ENCODE peak calls at places on chromosomes 16 and 17, in ten cellular contexts. One of them, this sample, is unnamed.

GRCh38 chr17:79931517-79932309 is 92.5 kb upstream of the CBX4 start:
- DNase-seq in omental fat pad: no peak
- DNase-seq in H9: no peak
- DNase-seq in RWPE1: no peak
- DNase-seq in fibroblast of lung: no peak
- DNase-seq in mammary epithelial cell: peak; percentile 32
- DNase-seq in AG04449: no peak
- DNase-seq in AG10803: no peak
- DNase-seq in psoas muscle: no peak
- DNase-seq in GM12865: peak; percentile 56
- DNase-seq in this sample: peak; percentile 51

GRCh38 chr16:10880609-10881452 is 3.8 kb downstream of the CIITA start:
- DNase-seq in fibroblast of lung: no peak
- DNase-seq in GM12865: peak; percentile 63
- DNase-seq in AG10803: no peak
- DNase-seq in AG04449: no peak
- DNase-seq in H9: no peak
- DNase-seq in mammary epithelial cell: no peak
- DNase-seq in omental fat pad: no peak
- DNase-seq in RWPE1: no peak
- DNase-seq in psoas muscle: no peak
- DNase-seq in this sample: no peak

GRCh38 chr16:23611936-23612335 is 15.8 kb upstream of the NDUFAB1 start:
- DNase-seq in mammary epithelial cell: no peak
- DNase-seq in AG04449: no peak
- DNase-seq in GM12865: no peak
- DNase-seq in omental fat pad: no peak
- DNase-seq in fibroblast of lung: no peak
- DNase-seq in H9: no peak
- DNase-seq in psoas muscle: no peak
- DNase-seq in RWPE1: no peak
- DNase-seq in AG10803: no peak
- DNase-seq in this sample: no peak

GRCh38 chr17:162689-163088 is 18.8 kb downstream of the DOC2B start:
- DNase-seq in AG10803: no peak
- DNase-seq in RWPE1: no peak
- DNase-seq in H9: no peak
- DNase-seq in fibroblast of lung: no peak
- DNase-seq in GM12865: no peak
- DNase-seq in AG04449: no peak
- DNase-seq in psoas muscle: no peak
- DNase-seq in omental fat pad: no peak
- DNase-seq in mammary epithelial cell: no peak
- DNase-seq in this sample: no peak

GRCh38 chr16:30637952-30638351 is 12.8 kb upstream of the PRR14 start:
- DNase-seq in fibroblast of lung: peak; percentile 57
- DNase-seq in H9: no peak
- DNase-seq in RWPE1: peak; percentile 28
- DNase-seq in AG10803: peak; percentile 58
- DNase-seq in AG04449: no peak
- DNase-seq in mammary epithelial cell: peak; percentile 54
- DNase-seq in GM12865: peak; percentile 58
- DNase-seq in psoas muscle: no peak
- DNase-seq in omental fat pad: no peak
- DNase-seq in this sample: peak; percentile 35

GRCh38 chr16:67298277-67298676 is 18.9 kb downstream of the PLEKHG4 start:
- DNase-seq in GM12865: no peak
- DNase-seq in mammary epithelial cell: no peak
- DNase-seq in omental fat pad: no peak
- DNase-seq in AG04449: no peak
- DNase-seq in RWPE1: no peak
- DNase-seq in fibroblast of lung: no peak
- DNase-seq in H9: no peak
- DNase-seq in AG10803: no peak
- DNase-seq in psoas muscle: no peak
- DNase-seq in this sample: no peak

GRCh38 chr16:49750341-49751011 is 105.4 kb downstream of the ZNF423 start:
- DNase-seq in RWPE1: no peak
- DNase-seq in GM12865: no peak
- DNase-seq in H9: no peak
- DNase-seq in AG10803: no peak
- DNase-seq in fibroblast of lung: no peak
- DNase-seq in psoas muscle: no peak
- DNase-seq in mammary epithelial cell: no peak
- DNase-seq in omental fat pad: no peak
- DNase-seq in AG04449: no peak
- DNase-seq in this sample: no peak

GRCh38 chr17:49076575-49077384 is 55.8 kb upstream of the B4GALNT2 start:
- DNase-seq in AG04449: peak; percentile 67
- DNase-seq in H9: no peak
- DNase-seq in mammary epithelial cell: peak; percentile 64
- DNase-seq in omental fat pad: no peak
- DNase-seq in GM12865: no peak
- DNase-seq in AG10803: peak; percentile 74
- DNase-seq in RWPE1: no peak
- DNase-seq in psoas muscle: no peak
- DNase-seq in fibroblast of lung: peak; percentile 80
- DNase-seq in this sample: no peak

GRCh38 chr17:7215136-7215638 is 4.4 kb downstream of the DLG4 start:
- DNase-seq in mammary epithelial cell: no peak
- DNase-seq in H9: no peak
- DNase-seq in AG10803: no peak
- DNase-seq in omental fat pad: peak; percentile 80
- DNase-seq in AG04449: no peak
- DNase-seq in psoas muscle: no peak
- DNase-seq in GM12865: no peak
- DNase-seq in RWPE1: peak; percentile 94
- DNase-seq in fibroblast of lung: no peak
- DNase-seq in this sample: no peak

GRCh38 chr17:7211512-7212277 is 7.9 kb downstream of the DLG4 start:
- DNase-seq in omental fat pad: no peak
- DNase-seq in psoas muscle: peak; percentile 27
- DNase-seq in RWPE1: no peak
- DNase-seq in GM12865: no peak
- DNase-seq in AG10803: no peak
- DNase-seq in AG04449: no peak
- DNase-seq in fibroblast of lung: no peak
- DNase-seq in mammary epithelial cell: no peak
- DNase-seq in H9: peak; percentile 50
- DNase-seq in this sample: no peak

GRCh38 chr17:7214300-7215135 is 5.1 kb downstream of the DLG4 start:
- DNase-seq in AG04449: peak; percentile 67
- DNase-seq in AG10803: peak; percentile 95
- DNase-seq in GM12865: peak; percentile 98
- DNase-seq in RWPE1: peak; percentile 98
- DNase-seq in mammary epithelial cell: peak; percentile 95
- DNase-seq in fibroblast of lung: peak; percentile 96
- DNase-seq in H9: peak; percentile 100
- DNase-seq in omental fat pad: peak; percentile 92
- DNase-seq in psoas muscle: peak; percentile 99
- DNase-seq in this sample: peak; percentile 100

GRCh38 chr17:7215652-7216139 is 3.9 kb downstream of the DLG4 start:
- DNase-seq in omental fat pad: no peak
- DNase-seq in mammary epithelial cell: no peak
- DNase-seq in RWPE1: no peak
- DNase-seq in H9: peak; percentile 73
- DNase-seq in GM12865: no peak
- DNase-seq in psoas muscle: no peak
- DNase-seq in fibroblast of lung: no peak
- DNase-seq in AG04449: no peak
- DNase-seq in AG10803: no peak
- DNase-seq in this sample: peak; percentile 24

GRCh38 chr17:7213895-7214299 is 5.7 kb downstream of the DLG4 start:
- DNase-seq in fibroblast of lung: peak; percentile 87
- DNase-seq in GM12865: peak; percentile 81
- DNase-seq in omental fat pad: peak; percentile 51
- DNase-seq in RWPE1: peak; percentile 73
- DNase-seq in mammary epithelial cell: peak; percentile 75
- DNase-seq in H9: peak; percentile 99
- DNase-seq in psoas muscle: peak; percentile 86
- DNase-seq in AG04449: no peak
- DNase-seq in AG10803: peak; percentile 71
- DNase-seq in this sample: no peak
- TF ChIP-seq CTCF in fibroblast of lung: peak; percentile 26
- TF ChIP-seq CTCF in GM12865: peak; percentile 52
- TF ChIP-seq CTCF in omental fat pad: no peak
- TF ChIP-seq CTCF in RWPE1: no peak
- TF ChIP-seq CTCF in mammary epithelial cell: peak; percentile 46
- TF ChIP-seq CTCF in H9: peak; percentile 88
- TF ChIP-seq CTCF in psoas muscle: peak; percentile 23
- TF ChIP-seq CTCF in AG04449: peak; percentile 34
- TF ChIP-seq CTCF in AG10803: peak; percentile 37
- TF ChIP-seq CTCF in this sample: peak; percentile 45

DNA sequence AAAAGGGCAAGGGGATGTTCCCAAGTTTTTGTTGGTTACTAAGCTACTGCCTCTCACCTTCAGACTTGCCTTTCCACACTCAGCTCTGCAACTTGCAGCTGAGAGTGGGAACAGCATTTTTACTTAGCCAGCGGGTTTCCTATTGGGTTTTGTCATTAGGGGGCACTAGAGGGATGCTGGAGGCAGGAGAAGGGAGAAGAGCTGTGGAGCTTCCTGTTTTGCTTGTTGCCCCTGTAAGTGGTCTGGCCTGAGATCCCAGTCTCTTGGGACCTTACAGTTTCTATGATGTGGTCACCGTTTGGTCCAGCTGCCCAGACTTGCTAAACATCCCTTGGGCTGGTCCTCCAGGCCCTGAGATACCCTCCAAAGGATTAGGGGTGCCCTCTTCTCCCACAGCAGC is 209.6 kb upstream of the NLRP1 start:
- DNase-seq in mammary epithelial cell: peak; percentile 33
- DNase-seq in H9: peak; percentile 85
- DNase-seq in GM12865: peak; percentile 10
- DNase-seq in AG04449: no peak
- DNase-seq in RWPE1: no peak
- DNase-seq in psoas muscle: no peak
- DNase-seq in omental fat pad: no peak
- DNase-seq in AG10803: no peak
- DNase-seq in fibroblast of lung: no peak
- DNase-seq in this sample: no peak
- TF ChIP-seq CTCF in mammary epithelial cell: peak; percentile 65
- TF ChIP-seq CTCF in H9: peak; percentile 74
- TF ChIP-seq CTCF in GM12865: peak; percentile 10
- TF ChIP-seq CTCF in AG04449: no peak
- TF ChIP-seq CTCF in RWPE1: no peak
- TF ChIP-seq CTCF in psoas muscle: peak; percentile 47
- TF ChIP-seq CTCF in omental fat pad: no peak
- TF ChIP-seq CTCF in AG10803: peak; percentile 27
- TF ChIP-seq CTCF in fibroblast of lung: peak; percentile 13
- TF ChIP-seq CTCF in this sample: no peak

GRCh38 chr16:84738255-84739038 is 38.6 kb downstream of the USP10 start:
- DNase-seq in AG10803: peak; percentile 62
- DNase-seq in fibroblast of lung: peak; percentile 79
- DNase-seq in AG04449: no peak
- DNase-seq in omental fat pad: peak; percentile 85
- DNase-seq in H9: peak; percentile 79
- DNase-seq in GM12865: peak; percentile 86
- DNase-seq in mammary epithelial cell: peak; percentile 72
- DNase-seq in psoas muscle: peak; percentile 79
- DNase-seq in RWPE1: peak; percentile 68
- DNase-seq in this sample: peak; percentile 89

GRCh38 chr16:84737658-84738057 is 37.9 kb downstream of the USP10 start:
- DNase-seq in H9: no peak
- DNase-seq in AG10803: no peak
- DNase-seq in AG04449: no peak
- DNase-seq in RWPE1: no peak
- DNase-seq in mammary epithelial cell: no peak
- DNase-seq in fibroblast of lung: no peak
- DNase-seq in omental fat pad: no peak
- DNase-seq in GM12865: no peak
- DNase-seq in psoas muscle: no peak
- DNase-seq in this sample: no peak

GRCh38 chr16:84732674-84733352 is 33.0 kb downstream of the USP10 start:
- DNase-seq in psoas muscle: no peak
- DNase-seq in GM12865: peak; percentile 54
- DNase-seq in fibroblast of lung: no peak
- DNase-seq in mammary epithelial cell: peak; percentile 32
- DNase-seq in AG10803: no peak
- DNase-seq in omental fat pad: no peak
- DNase-seq in RWPE1: peak; percentile 42
- DNase-seq in H9: no peak
- DNase-seq in AG04449: no peak
- DNase-seq in this sample: no peak

GRCh38 chr16:84737192-84737591 is 37.4 kb downstream of the USP10 start:
- DNase-seq in RWPE1: no peak
- DNase-seq in AG10803: no peak
- DNase-seq in AG04449: no peak
- DNase-seq in psoas muscle: no peak
- DNase-seq in mammary epithelial cell: no peak
- DNase-seq in H9: no peak
- DNase-seq in GM12865: no peak
- DNase-seq in fibroblast of lung: no peak
- DNase-seq in omental fat pad: no peak
- DNase-seq in this sample: no peak

DNA sequence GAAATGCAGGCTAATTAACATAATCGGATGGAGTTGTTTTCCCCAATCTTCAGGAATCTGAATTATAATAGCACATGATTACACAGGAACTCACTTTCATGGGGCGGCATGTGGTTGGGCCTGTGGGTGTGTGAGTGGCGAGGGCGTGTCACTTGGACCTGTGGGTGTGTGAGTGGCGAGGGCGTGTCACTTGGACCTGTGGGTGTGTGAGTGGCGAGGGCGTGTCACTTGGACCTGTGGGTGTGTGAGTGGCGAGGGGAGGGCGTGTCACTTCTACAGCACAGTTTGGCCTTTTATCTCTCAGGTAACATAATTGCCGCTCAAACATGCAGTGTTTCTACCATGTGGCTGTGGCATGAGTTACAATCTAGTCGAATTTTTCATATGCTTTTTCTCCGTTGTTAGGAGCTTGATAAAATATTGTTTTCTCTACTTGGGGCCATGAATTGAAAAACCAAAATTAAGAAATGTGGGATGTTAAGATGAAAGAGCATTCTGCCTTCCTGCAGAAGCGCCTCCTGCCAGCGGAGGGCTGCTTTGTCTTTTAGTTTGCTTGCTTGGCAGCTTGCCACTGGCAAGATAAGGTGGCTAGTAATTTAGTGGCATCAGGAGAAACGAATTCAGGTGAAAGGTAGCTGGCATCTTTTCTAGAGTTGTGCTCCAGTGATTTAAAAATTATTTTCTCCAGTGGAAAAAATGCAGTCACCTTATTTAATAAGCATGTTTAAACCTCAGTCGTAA is 36.2 kb downstream of the USP10 start:
- DNase-seq in mammary epithelial cell: no peak
- DNase-seq in GM12865: no peak
- DNase-seq in H9: no peak
- DNase-seq in psoas muscle: no peak
- DNase-seq in AG10803: no peak
- DNase-seq in fibroblast of lung: no peak
- DNase-seq in AG04449: no peak
- DNase-seq in RWPE1: no peak
- DNase-seq in omental fat pad: no peak
- DNase-seq in this sample: no peak
- TF ChIP-seq CTCF in mammary epithelial cell: no peak
- TF ChIP-seq CTCF in GM12865: no peak
- TF ChIP-seq CTCF in H9: no peak
- TF ChIP-seq CTCF in psoas muscle: no peak
- TF ChIP-seq CTCF in AG10803: peak; percentile 3
- TF ChIP-seq CTCF in fibroblast of lung: no peak
- TF ChIP-seq CTCF in AG04449: no peak
- TF ChIP-seq CTCF in RWPE1: no peak
- TF ChIP-seq CTCF in omental fat pad: no peak
- TF ChIP-seq CTCF in this sample: peak; percentile 14

GRCh38 chr17:19237389-19238166 is 412 bp downstream of the EPN2 start:
- DNase-seq in omental fat pad: peak; percentile 21
- DNase-seq in GM12865: peak; percentile 29
- DNase-seq in H9: peak; percentile 61
- DNase-seq in RWPE1: peak; percentile 34
- DNase-seq in fibroblast of lung: no peak
- DNase-seq in AG04449: no peak
- DNase-seq in psoas muscle: peak; percentile 68
- DNase-seq in mammary epithelial cell: peak; percentile 26
- DNase-seq in AG10803: no peak
- DNase-seq in this sample: peak; percentile 41
- TF ChIP-seq CTCF in omental fat pad: no peak
- TF ChIP-seq CTCF in GM12865: peak; percentile 15
- TF ChIP-seq CTCF in H9: peak; percentile 24
- TF ChIP-seq CTCF in RWPE1: peak; percentile 15
- TF ChIP-seq CTCF in fibroblast of lung: no peak
- TF ChIP-seq CTCF in AG04449: no peak
- TF ChIP-seq CTCF in psoas muscle: no peak
- TF ChIP-seq CTCF in mammary epithelial cell: peak; percentile 15
- TF ChIP-seq CTCF in AG10803: no peak
- TF ChIP-seq CTCF in this sample: no peak